ENCODE peak calls at places on chromosomes 4 and X, in seven cellular contexts. One of them, this sample, is unnamed.

GRCh38 chr4:185134176-185134869 is 8.7 kb upstream of the SLC25A4 start:
- DNase-seq in EL: peak
- DNase-seq in activated naive CD4-positive, alpha-beta T cell: no peak
- DNase-seq in Panc1: no peak
- DNase-seq in stimulated activated naive CD8-positive, alpha-beta T cell treated with anti-CD3 and anti-CD28 coated beads, Interleukin-15, Interleukin-2, amounts not matched to agents 100 U/mL and 50 U/mL, for 24 hours: no peak
- DNase-seq in SJSA1: peak
- DNase-seq in SW 1271: peak
- DNase-seq in this sample: no peak

GRCh38 chr4:166172619-166173018 is 299.6 kb downstream of the TLL1 start:
- DNase-seq in activated naive CD4-positive, alpha-beta T cell: no peak
- DNase-seq in stimulated activated naive CD8-positive, alpha-beta T cell treated with anti-CD3 and anti-CD28 coated beads, Interleukin-15, Interleukin-2, amounts not matched to agents 100 U/mL and 50 U/mL, for 24 hours: no peak
- DNase-seq in SW 1271: no peak
- DNase-seq in Panc1: no peak
- DNase-seq in EL: peak
- DNase-seq in SJSA1: no peak
- DNase-seq in this sample: no peak

GRCh38 chr4:4673070-4673469 is 131.2 kb upstream of the STX18 start:
- DNase-seq in Panc1: no peak
- DNase-seq in SW 1271: peak
- DNase-seq in EL: peak
- DNase-seq in SJSA1: no peak
- DNase-seq in stimulated activated naive CD8-positive, alpha-beta T cell treated with anti-CD3 and anti-CD28 coated beads, Interleukin-15, Interleukin-2, amounts not matched to agents 100 U/mL and 50 U/mL, for 24 hours: no peak
- DNase-seq in activated naive CD4-positive, alpha-beta T cell: no peak
- DNase-seq in this sample: no peak

GRCh38 chr4:138910201-138910913 is 105.2 kb upstream of the NOCT start:
- DNase-seq in SW 1271: no peak
- DNase-seq in Panc1: no peak
- DNase-seq in stimulated activated naive CD8-positive, alpha-beta T cell treated with anti-CD3 and anti-CD28 coated beads, Interleukin-15, Interleukin-2, amounts not matched to agents 100 U/mL and 50 U/mL, for 24 hours: no peak
- DNase-seq in EL: peak
- DNase-seq in SJSA1: no peak
- DNase-seq in activated naive CD4-positive, alpha-beta T cell: no peak
- DNase-seq in this sample: no peak

GRCh38 chr4:17981063-17981462 is 40.5 kb downstream of the LCORL start:
- DNase-seq in activated naive CD4-positive, alpha-beta T cell: no peak
- DNase-seq in stimulated activated naive CD8-positive, alpha-beta T cell treated with anti-CD3 and anti-CD28 coated beads, Interleukin-15, Interleukin-2, amounts not matched to agents 100 U/mL and 50 U/mL, for 24 hours: no peak
- DNase-seq in SW 1271: no peak
- DNase-seq in Panc1: no peak
- DNase-seq in SJSA1: no peak
- DNase-seq in EL: peak
- DNase-seq in this sample: no peak

GRCh38 chr4:26135331-26135730 is 185.5 kb upstream of the RBPJ start:
- DNase-seq in activated naive CD4-positive, alpha-beta T cell: no peak
- DNase-seq in EL: peak
- DNase-seq in Panc1: no peak
- DNase-seq in stimulated activated naive CD8-positive, alpha-beta T cell treated with anti-CD3 and anti-CD28 coated beads, Interleukin-15, Interleukin-2, amounts not matched to agents 100 U/mL and 50 U/mL, for 24 hours: no peak
- DNase-seq in SW 1271: no peak
- DNase-seq in SJSA1: no peak
- DNase-seq in this sample: peak

GRCh38 chrX:13875572-13875971 is 58.7 kb upstream of the GPM6B start:
- DNase-seq in activated naive CD4-positive, alpha-beta T cell: no peak
- DNase-seq in SW 1271: no peak
- DNase-seq in EL: no peak
- DNase-seq in stimulated activated naive CD8-positive, alpha-beta T cell treated with anti-CD3 and anti-CD28 coated beads, Interleukin-15, Interleukin-2, amounts not matched to agents 100 U/mL and 50 U/mL, for 24 hours: no peak
- DNase-seq in SJSA1: no peak
- DNase-seq in Panc1: no peak
- DNase-seq in this sample: no peak

GRCh38 chr4:108556588-108557200 is 63.7 kb upstream of the RPL34 start:
- DNase-seq in SW 1271: no peak
- DNase-seq in EL: no peak
- DNase-seq in SJSA1: no peak
- DNase-seq in Panc1: no peak
- DNase-seq in stimulated activated naive CD8-positive, alpha-beta T cell treated with anti-CD3 and anti-CD28 coated beads, Interleukin-15, Interleukin-2, amounts not matched to agents 100 U/mL and 50 U/mL, for 24 hours: no peak
- DNase-seq in activated naive CD4-positive, alpha-beta T cell: no peak
- DNase-seq in this sample: no peak

GRCh38 chr4:176238819-176239218 is 30.2 kb downstream of the ASB5 start:
- DNase-seq in Panc1: no peak
- DNase-seq in SW 1271: no peak
- DNase-seq in stimulated activated naive CD8-positive, alpha-beta T cell treated with anti-CD3 and anti-CD28 coated beads, Interleukin-15, Interleukin-2, amounts not matched to agents 100 U/mL and 50 U/mL, for 24 hours: no peak
- DNase-seq in SJSA1: peak
- DNase-seq in activated naive CD4-positive, alpha-beta T cell: no peak
- DNase-seq in EL: peak
- DNase-seq in this sample: no peak

GRCh38 chr4:119593698-119594097 is 34.9 kb downstream of the PDE5A start:
- DNase-seq in SW 1271: no peak
- DNase-seq in Panc1: no peak
- DNase-seq in SJSA1: no peak
- DNase-seq in activated naive CD4-positive, alpha-beta T cell: no peak
- DNase-seq in EL: no peak
- DNase-seq in stimulated activated naive CD8-positive, alpha-beta T cell treated with anti-CD3 and anti-CD28 coated beads, Interleukin-15, Interleukin-2, amounts not matched to agents 100 U/mL and 50 U/mL, for 24 hours: no peak
- DNase-seq in this sample: no peak

GRCh38 chrX:53263597-53264094 is 17.7 kb downstream of the IQSEC2 start:
- DNase-seq in activated naive CD4-positive, alpha-beta T cell: no peak
- DNase-seq in SW 1271: peak
- DNase-seq in SJSA1: peak
- DNase-seq in EL: peak
- DNase-seq in Panc1: peak
- DNase-seq in stimulated activated naive CD8-positive, alpha-beta T cell treated with anti-CD3 and anti-CD28 coated beads, Interleukin-15, Interleukin-2, amounts not matched to agents 100 U/mL and 50 U/mL, for 24 hours: peak
- DNase-seq in this sample: peak

GRCh38 chr4:19924761-19925160 is 326.9 kb upstream of the SLIT2 start:
- DNase-seq in Panc1: no peak
- DNase-seq in activated naive CD4-positive, alpha-beta T cell: no peak
- DNase-seq in EL: peak
- DNase-seq in SW 1271: no peak
- DNase-seq in SJSA1: no peak
- DNase-seq in stimulated activated naive CD8-positive, alpha-beta T cell treated with anti-CD3 and anti-CD28 coated beads, Interleukin-15, Interleukin-2, amounts not matched to agents 100 U/mL and 50 U/mL, for 24 hours: no peak
- DNase-seq in this sample: no peak

GRCh38 chr4:10200869-10201268 is 84.3 kb upstream of the WDR1 start:
- DNase-seq in SJSA1: no peak
- DNase-seq in EL: no peak
- DNase-seq in SW 1271: no peak
- DNase-seq in activated naive CD4-positive, alpha-beta T cell: no peak
- DNase-seq in stimulated activated naive CD8-positive, alpha-beta T cell treated with anti-CD3 and anti-CD28 coated beads, Interleukin-15, Interleukin-2, amounts not matched to agents 100 U/mL and 50 U/mL, for 24 hours: no peak
- DNase-seq in Panc1: no peak
- DNase-seq in this sample: no peak

GRCh38 chr4:11496313-11496956 is 67.7 kb upstream of the HS3ST1 start:
- DNase-seq in SW 1271: no peak
- DNase-seq in activated naive CD4-positive, alpha-beta T cell: no peak
- DNase-seq in stimulated activated naive CD8-positive, alpha-beta T cell treated with anti-CD3 and anti-CD28 coated beads, Interleukin-15, Interleukin-2, amounts not matched to agents 100 U/mL and 50 U/mL, for 24 hours: no peak
- DNase-seq in EL: no peak
- DNase-seq in SJSA1: no peak
- DNase-seq in Panc1: no peak
- DNase-seq in this sample: no peak